ENCODE peak calls at places on chromosomes 6 and 20, in six cellular contexts. I is colonic mucosa, S is ovary, E is choroid plexus epithelial cell, C is HCT116, J is body of pancreas. B is an unnamed sample.

GRCh38 chr20:36305602-36306556 is at the start of gene DLGAP4:
- DNase-seq in I (no peak), C (no peak), S (no peak), E (no peak), J (no peak), B (no peak)

GRCh38 chr20:57476641-57477461 is 48.1 kb downstream of the CTCFL start:
- DNase-seq in S (peak; percentile 49), J (no peak), C (no peak), E (no peak), I (no peak), B (no peak)

GRCh38 chr6:91646649-91647048 is 1059.8 kb upstream of the MAP3K7 start:
- DNase-seq in E (no peak), I (no peak), J (no peak), C (no peak), S (no peak), B (no peak)

GRCh38 chr20:41482647-41483552 is 116.3 kb upstream of the EMILIN3 start:
- DNase-seq in E (peak; percentile 86), C (no peak), I (no peak), J (no peak), S (no peak), B (no peak)

GRCh38 chr6:161076211-161076677 is 84.7 kb downstream of the MAP3K4 start:
- DNase-seq in J (no peak), I (no peak), C (no peak), E (peak; percentile 34), S (no peak), B (no peak)

GRCh38 chr6:113031591-113031990 is 684.5 kb downstream of the RFPL4B start:
- DNase-seq in I (no peak), J (no peak), S (no peak), E (no peak), C (no peak), B (no peak)

GRCh38 chr20:1569417-1569861 is 11.9 kb upstream of the SIRPD start:
- DNase-seq in S (no peak), C (peak; percentile 64), I (no peak), E (peak; percentile 22), J (no peak), B (no peak)

GRCh38 chr20:59253779-59254319 is 46.6 kb upstream of the EDN3 start:
- DNase-seq in C (no peak), E (no peak), S (no peak), J (no peak), I (no peak), B (no peak)

GRCh38 chr20:37397954-37398749 is 52.2 kb downstream of the SRC start:
- DNase-seq in J (no peak), E (no peak), C (no peak), S (no peak), I (no peak), B (no peak)

GRCh38 chr6:48664850-48665249 is 553.9 kb upstream of the PTCHD4 start:
- DNase-seq in J (no peak), I (no peak), C (no peak), E (no peak), S (no peak), B (no peak)

GRCh38 chr20:3663031-3663701 is at the start of gene GFRA4:
- DNase-seq in E (no peak), S (peak; percentile 25), I (no peak), C (no peak), J (no peak), B (no peak)

GRCh38 chr6:70108230-70108629 is 194.7 kb downstream of the COL9A1 start:
- DNase-seq in C (peak; percentile 10), I (no peak), E (peak; percentile 66), S (no peak), J (no peak), B (no peak)

DNA sequence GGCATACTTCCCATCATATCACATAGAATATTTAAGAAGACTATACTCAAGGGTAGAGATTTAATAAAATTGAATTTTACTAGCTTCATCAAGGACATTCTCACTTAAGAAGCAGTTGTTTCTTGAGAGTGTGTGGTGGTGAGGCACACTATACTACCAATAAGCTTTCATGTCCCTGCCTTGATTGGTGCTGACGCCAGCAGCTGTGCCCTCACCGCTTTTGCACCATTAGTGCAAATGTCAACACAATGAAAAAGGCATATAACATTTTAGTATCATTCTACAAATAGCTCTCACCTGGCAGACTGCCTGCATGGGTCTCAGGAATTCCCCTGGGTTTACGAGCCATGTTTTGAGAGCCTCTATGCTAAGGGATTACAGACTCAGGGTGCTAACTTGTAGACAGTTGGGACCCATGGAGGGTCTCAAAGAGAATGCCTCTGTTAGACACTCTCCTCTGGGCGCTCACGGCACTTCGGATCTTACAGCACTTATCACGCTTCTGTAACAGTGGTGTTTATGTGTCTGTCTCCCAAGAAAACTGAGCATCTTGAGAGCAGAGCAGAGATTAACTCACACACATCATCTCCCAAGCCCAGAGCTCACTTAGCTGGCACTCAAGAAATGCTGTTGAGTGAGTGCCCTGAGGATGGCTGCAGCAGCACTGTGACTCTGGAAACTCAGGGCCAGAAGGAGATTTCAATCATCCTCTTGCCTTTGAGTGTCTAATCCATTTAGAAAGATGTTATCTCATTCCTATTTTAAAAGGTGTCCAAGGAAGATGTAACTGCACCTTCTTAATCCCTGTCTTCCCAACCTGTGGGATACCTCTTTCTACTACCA is 143.3 kb upstream of the GPR6 start:
- DNase-seq in I (no peak), C (no peak), E (no peak), S (no peak), J (no peak), B (no peak)
- H3K4me3 ChIP-seq in I (no peak overlapping the region), C (no peak overlapping the region), E (no peak overlapping the region), S (no peak overlapping the region), J (no peak overlapping the region), B (no peak overlapping the region)

GRCh38 chr6:93416575-93417420 is 2.6 kb downstream of the EPHA7 start:
- DNase-seq in I (peak; percentile 23), C (no peak), E (peak; percentile 35), S (peak; percentile 41), J (peak; percentile 13), B (peak; percentile 72)

GRCh38 chr6:93418113-93418447 is 1.3 kb downstream of the EPHA7 start:
- DNase-seq in J (no peak), S (no peak), I (no peak), E (no peak), C (no peak), B (no peak)

GRCh38 chr6:93418448-93419303 is 683 bp downstream of the EPHA7 start:
- DNase-seq in S (peak; percentile 56), C (no peak), J (peak; percentile 11), I (peak; percentile 21), E (peak; percentile 34), B (peak; percentile 81)

GRCh38 chr6:93419304-93420162 is at the start of gene EPHA7:
- DNase-seq in J (peak; percentile 91), C (no peak), E (peak; percentile 95), S (peak; percentile 98), I (peak; percentile 90), B (peak; percentile 96)

DNA sequence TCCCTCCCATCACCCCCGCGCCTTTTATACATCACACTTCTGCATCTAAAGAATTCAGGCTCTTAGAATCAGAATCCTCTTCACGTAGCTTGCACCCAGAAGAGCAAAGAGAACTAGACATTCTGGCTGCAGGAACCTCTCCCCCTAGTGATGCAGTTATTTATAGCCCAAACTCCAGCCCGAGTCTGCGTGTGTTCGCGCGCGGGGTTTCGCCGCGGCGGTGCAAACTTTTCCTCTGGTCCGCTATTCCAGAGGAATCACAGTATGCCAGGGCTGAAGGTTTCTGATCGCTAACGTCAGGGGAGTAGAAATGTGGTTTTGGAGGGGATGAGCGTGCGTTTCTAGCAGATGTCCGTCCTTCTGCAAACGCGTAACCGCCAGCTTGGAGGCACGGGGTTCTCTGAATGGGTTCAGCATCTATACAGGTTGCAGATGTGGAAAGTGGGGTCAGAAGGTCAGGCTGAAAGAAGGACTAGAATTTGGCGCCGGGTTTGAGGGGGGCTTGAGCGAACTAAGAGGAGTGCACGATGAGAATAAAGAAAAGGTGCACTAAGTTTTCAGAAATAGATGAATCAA is 1.9 kb downstream of the EPHA7 start:
- DNase-seq in I (no peak), S (peak; percentile 32), E (peak; percentile 53), C (no peak), J (no peak), B (no peak)
- H3K4me3 ChIP-seq in I (peak overlapping the region; percentile 47), S (peak overlapping the region; percentile 49), E (peak overlapping the region; percentile 55), C (no peak overlapping the region), J (no peak overlapping the region), B (no peak overlapping the region)

GRCh38 chr20:63696311-63696627 is 183 bp upstream of the TNFRSF6B start:
- DNase-seq in E (peak; percentile 55), I (peak; percentile 64), J (peak; percentile 19), S (no peak), C (peak; percentile 40), B (no peak)

GRCh38 chr20:63698739-63699465 is 2.5 kb downstream of the TNFRSF6B start:
- DNase-seq in J (peak; percentile 42), S (peak; percentile 65), C (peak; percentile 67), E (peak; percentile 91), I (no peak), B (no peak)

GRCh38 chr20:63696628-63697356 is at the start of gene TNFRSF6B:
- DNase-seq in I (no peak), E (no peak), S (peak; percentile 47), C (no peak), J (peak; percentile 19), B (no peak)

GRCh38 chr20:63697868-63698545 is 1.6 kb downstream of the TNFRSF6B start:
- DNase-seq in J (peak; percentile 11), C (no peak), S (peak; percentile 38), I (no peak), E (no peak), B (no peak)

DNA sequence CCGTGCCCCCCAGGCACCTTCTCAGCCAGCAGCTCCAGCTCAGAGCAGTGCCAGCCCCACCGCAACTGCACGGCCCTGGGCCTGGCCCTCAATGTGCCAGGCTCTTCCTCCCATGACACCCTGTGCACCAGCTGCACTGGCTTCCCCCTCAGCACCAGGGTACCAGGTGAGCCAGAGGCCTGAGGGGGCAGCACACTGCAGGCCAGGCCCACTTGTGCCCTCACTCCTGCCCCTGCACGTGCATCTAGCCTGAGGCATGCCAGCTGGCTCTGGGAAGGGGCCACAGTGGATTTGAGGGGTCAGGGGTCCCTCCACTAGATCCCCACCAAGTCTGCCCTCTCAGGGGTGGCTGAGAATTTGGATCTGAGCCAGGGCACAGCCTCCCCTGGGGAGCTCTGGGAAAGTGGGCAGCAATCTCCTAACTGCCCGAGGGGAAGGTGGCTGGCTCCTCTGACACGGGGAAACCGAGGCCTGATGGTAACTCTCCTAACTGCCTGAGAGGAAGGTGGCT is 960 bp downstream of the TNFRSF6B start:
- DNase-seq in J (peak; percentile 9), S (peak; percentile 42), I (no peak), E (no peak), C (no peak), B (peak; percentile 76)
- H3K4me3 ChIP-seq in J (no peak overlapping the region), S (no peak overlapping the region), I (peak overlapping the region; percentile 42), E (peak overlapping the region; percentile 65), C (peak overlapping the region; percentile 69), B (no peak overlapping the region)

DNA sequence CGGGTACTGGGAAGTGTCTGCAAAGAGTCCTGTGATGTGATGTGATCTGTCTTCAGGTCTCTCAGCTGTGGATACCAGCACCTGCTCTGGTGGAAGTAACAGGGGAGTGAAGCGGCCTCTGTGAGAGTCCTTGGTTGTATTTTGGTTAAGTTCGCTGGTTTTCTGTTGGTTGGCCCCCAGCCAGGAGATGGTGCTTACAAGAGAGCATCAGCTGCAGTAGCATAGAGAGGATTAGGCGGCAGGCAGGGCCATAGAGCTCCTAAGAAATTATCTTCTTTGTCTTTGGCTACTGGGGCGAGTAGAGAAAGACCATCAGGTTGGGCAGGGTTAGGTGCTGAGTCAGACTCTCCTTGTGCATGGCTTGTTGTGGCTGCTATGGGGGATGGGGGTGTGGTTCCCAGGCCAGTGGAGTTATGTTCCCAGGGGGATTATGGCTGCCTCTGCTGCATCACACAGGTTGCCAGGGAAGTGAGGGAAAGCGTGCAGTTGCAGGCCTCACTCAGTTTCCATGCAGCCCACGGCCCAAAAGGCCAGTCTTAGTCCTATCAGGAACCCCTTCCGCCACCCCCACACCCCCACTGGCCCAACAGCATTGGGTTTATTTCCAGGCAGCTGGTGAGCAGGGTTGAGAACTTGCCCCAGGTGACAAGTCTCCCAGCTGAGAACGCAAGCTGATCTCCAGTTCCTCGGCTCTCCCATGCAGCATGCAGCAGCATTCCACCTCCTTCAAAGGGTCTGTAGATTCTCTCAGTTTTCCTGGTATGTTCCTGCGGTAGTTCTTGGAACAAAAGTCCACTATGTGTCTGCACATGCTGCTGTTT is 243.7 kb downstream of the UTRN start:
- DNase-seq in C (no peak), I (no peak), J (peak; percentile 12), E (peak; percentile 50), S (no peak), B (no peak)
- H3K4me3 ChIP-seq in C (no peak overlapping the region), I (no peak overlapping the region), J (no peak overlapping the region), E (no peak overlapping the region), S (no peak overlapping the region), B (no peak overlapping the region)